ENCODE peak calls at places on chromosomes 3 and 15, in four cellular contexts. B is GOT3; K is activated naive CD4-positive, alpha-beta T cell treated with anti-CD3 and anti-CD28 coated beads, Interleukin-2, amount 10 ng/mL, durations not matched to agents 7 days and 5 days; S is epithelial cell of esophagus. H is an unnamed sample.
A peak's percentile ranks its signal among the peaks of the same experiment; 100 is the strongest.

GRCh38 chr15:66675456-66675855 is 26.6 kb upstream of the SMAD6 start:
- DNase-seq in B (no peak), K (no peak), S (no peak), H (no peak)

GRCh38 chr15:91882858-91883586 is 29.5 kb downstream of the SLCO3A1 start:
- DNase-seq in B (no peak), K (no peak), S (no peak), H (no peak)

GRCh38 chr3:99762901-99763300 is 54.8 kb upstream of the CMSS1 start:
- DNase-seq in B (no peak), K (no peak), S (peak; percentile 30), H (no peak)

GRCh38 chr3:182136008-182136910 is 424.5 kb downstream of the SOX2 start:
- DNase-seq in B (no peak), K (no peak), S (no peak), H (no peak)

GRCh38 chr15:90650117-90650955 is 66.8 kb upstream of the BLM start:
- DNase-seq in B (no peak), K (peak; percentile 42), S (no peak), H (no peak)

GRCh38 chr3:131960324-131960723 is 74.5 kb downstream of the CPNE4 start:
- DNase-seq in B (no peak), K (no peak), S (peak; percentile 9), H (peak; percentile 43)

GRCh38 chr15:31377030-31377429 is 50.4 kb downstream of the KLF13 start:
- DNase-seq in B (no peak), K (no peak), S (no peak), H (no peak)

GRCh38 chr3:59065240-59065639 is 15.4 kb upstream of the CFAP20DC start:
- DNase-seq in B (no peak), K (no peak), S (no peak), H (no peak)

GRCh38 chr3:125478321-125478720 is 41.7 kb downstream of the SNX4 start:
- DNase-seq in B (no peak), K (no peak), S (no peak), H (peak; percentile 50)

GRCh38 chr3:167976880-167977498 is 118.7 kb downstream of the GOLIM4 start:
- DNase-seq in B (no peak), K (no peak), S (no peak), H (no peak)

GRCh38 chr15:79088426-79089205 is 2.0 kb downstream of the RASGRF1 start:
- DNase-seq in B (no peak), K (no peak), S (no peak), H (no peak)

GRCh38 chr3:10883478-10884234 is 67.6 kb downstream of the SLC6A11 start:
- DNase-seq in B (no peak), K (no peak), S (peak; percentile 60), H (no peak)

GRCh38 chr3:195044411-195044810 is 226.5 kb downstream of the XXYLT1 start:
- DNase-seq in B (no peak), K (no peak), S (no peak), H (no peak)

GRCh38 chr3:178320481-178321352 is 215.5 kb upstream of the KCNMB2 start:
- DNase-seq in B (no peak), K (no peak), S (peak; percentile 70), H (peak; percentile 86)

GRCh38 chr3:48990636-48991421 is 788 bp downstream of the P4HTM start:
- DNase-seq in B (no peak), K (peak; percentile 65), S (no peak), H (no peak)

GRCh38 chr3:191966556-191966955 is 505.6 kb downstream of the PYDC2 start:
- DNase-seq in B (no peak), K (no peak), S (no peak), H (no peak)

GRCh38 chr3:53049987-53050386 is 4.1 kb upstream of the SFMBT1 start:
- DNase-seq in B (no peak), K (no peak), S (no peak), H (no peak)

GRCh38 chr3:124964432-124964831 is 29.9 kb upstream of the MUC13 start:
- DNase-seq in B (no peak), K (no peak), S (no peak), H (peak; percentile 38)

GRCh38 chr3:194158942-194159439 is 23.0 kb downstream of the HES1 start:
- DNase-seq in B (no peak), K (no peak), S (peak; percentile 93), H (peak; percentile 81)

GRCh38 chr3:50627407-50628051 is 10.6 kb downstream of the MAPKAPK3 start:
- DNase-seq in B (no peak), K (no peak), S (peak; percentile 91), H (peak; percentile 92)

GRCh38 chr3:14369675-14370669 is 32.4 kb upstream of the SLC6A6 start:
- DNase-seq in B (no peak), K (no peak), S (peak; percentile 30), H (peak; percentile 41)

GRCh38 chr3:63910873-63911272 is 1.3 kb downstream of the SCAANT1 start:
- DNase-seq in B (no peak), K (no peak), S (peak; percentile 28), H (no peak)

GRCh38 chr3:195099976-195100755 is 170.8 kb downstream of the XXYLT1 start:
- DNase-seq in B (no peak), K (no peak), S (no peak), H (no peak)

GRCh38 chr3:71987089-71987735 is 202.3 kb upstream of the PROK2 start:
- DNase-seq in B (no peak), K (no peak), S (no peak), H (no peak)

GRCh38 chr15:40776537-40777141 is 6.9 kb downstream of the C15orf62 start:
- DNase-seq in B (no peak), K (peak; percentile 55), S (peak; percentile 93), H (peak; percentile 92)

GRCh38 chr3:13185737-13186136 is 112.5 kb upstream of the IQSEC1 start:
- DNase-seq in B (no peak), K (no peak), S (no peak), H (no peak)

GRCh38 chr15:38455096-38455495 is 1.2 kb downstream of the FAM98B start:
- DNase-seq in B (no peak), K (no peak), S (peak; percentile 15), H (peak; percentile 23)

GRCh38 chr3:161409858-161410257 is 38.5 kb upstream of the SPTSSB start:
- DNase-seq in B (no peak), K (no peak), S (peak; percentile 90), H (no peak)

GRCh38 chr3:14175383-14176037 is 2.9 kb downstream of the XPC start:
- DNase-seq in B (no peak), K (peak; percentile 76), S (no peak), H (peak; percentile 44)

GRCh38 chr3:191696356-191696755 is 235.4 kb downstream of the PYDC2 start:
- DNase-seq in B (no peak), K (no peak), S (no peak), H (peak; percentile 3)

GRCh38 chr3:98058244-98058960 is 23.3 kb upstream of the GABRR3 start:
- DNase-seq in B (no peak), K (no peak), S (no peak), H (no peak)

GRCh38 chr3:137217733-137218132 is 259.9 kb downstream of the IL20RB start:
- DNase-seq in B (no peak), K (no peak), S (no peak), H (no peak)

GRCh38 chr3:2099028-2099671 is 484 bp downstream of the CNTN4 start:
- DNase-seq in B (no peak), K (no peak), S (no peak), H (no peak)

GRCh38 chr3:55367396-55367795 is 119.7 kb downstream of the WNT5A start:
- DNase-seq in B (no peak), K (no peak), S (no peak), H (peak; percentile 13)

GRCh38 chr15:78209646-78210348 is 24.6 kb downstream of the ACSBG1 start:
- DNase-seq in B (no peak), K (no peak), S (no peak), H (peak; percentile 15)

GRCh38 chr3:71416868-71417267 is 166.7 kb downstream of the FOXP1 start:
- DNase-seq in B (no peak), K (peak; percentile 64), S (no peak), H (no peak)

GRCh38 chr3:180073561-180073960 is 36.8 kb upstream of the PEX5L start:
- DNase-seq in B (no peak), K (no peak), S (peak; percentile 82), H (no peak)

GRCh38 chr15:64783796-64784195 is 8.4 kb upstream of the RBPMS2 start:
- DNase-seq in B (no peak), K (no peak), S (no peak), H (no peak)

H was measured in renal cortical epithelial cell.